ENCODE peak calls at places on chromosomes 11 and 22, in six cellular contexts. One of them, this sample, is unnamed. For H3K4me1, the result is how much of the 10 kb centered on the place peaks cover.

GRCh38 chr11:119335655-119336543 is 1.6 kb downstream of the RNF26 start:
- DNase-seq in mesenchymal stem cell: no peak
- DNase-seq in IMR-90: no peak
- DNase-seq in H1: no peak
- DNase-seq in trophoblast cell: no peak
- DNase-seq in H9: no peak
- DNase-seq in this sample: no peak

GRCh38 chr11:129950319-129951034 is 52.2 kb downstream of the PRDM10 start:
- DNase-seq in H1: no peak
- DNase-seq in IMR-90: peak
- DNase-seq in trophoblast cell: no peak
- DNase-seq in H9: no peak
- DNase-seq in mesenchymal stem cell: peak
- DNase-seq in this sample: no peak

GRCh38 chr11:19430346-19431058 is 189.8 kb upstream of the E2F8 start:
- DNase-seq in mesenchymal stem cell: no peak
- DNase-seq in H1: no peak
- DNase-seq in H9: no peak
- DNase-seq in trophoblast cell: no peak
- DNase-seq in IMR-90: no peak
- DNase-seq in this sample: no peak

GRCh38 chr11:123202155-123202714 is 7.2 kb upstream of the CLMP start:
- DNase-seq in IMR-90: peak
- DNase-seq in mesenchymal stem cell: peak
- DNase-seq in H9: no peak
- DNase-seq in trophoblast cell: peak
- DNase-seq in H1: peak
- DNase-seq in this sample: peak

GRCh38 chr11:113189909-113190667 is 124.3 kb upstream of the TTC12 start:
- DNase-seq in H9: no peak
- DNase-seq in mesenchymal stem cell: peak
- DNase-seq in H1: no peak
- DNase-seq in IMR-90: no peak
- DNase-seq in trophoblast cell: peak
- DNase-seq in this sample: no peak

GRCh38 chr11:57214087-57214395 is 23.0 kb downstream of the APLNR start:
- DNase-seq in IMR-90: peak
- DNase-seq in H9: no peak
- DNase-seq in mesenchymal stem cell: peak
- DNase-seq in H1: no peak
- DNase-seq in trophoblast cell: no peak
- DNase-seq in this sample: peak

GRCh38 chr11:77154381-77155081 is 26.5 kb downstream of the MYO7A start:
- DNase-seq in H1: no peak
- DNase-seq in trophoblast cell: no peak
- DNase-seq in mesenchymal stem cell: no peak
- DNase-seq in IMR-90: no peak
- DNase-seq in H9: no peak
- DNase-seq in this sample: no peak

GRCh38 chr22:36334838-36335603 is 52.7 kb downstream of the MYH9 start:
- DNase-seq in mesenchymal stem cell: peak
- DNase-seq in trophoblast cell: peak
- DNase-seq in H1: no peak
- DNase-seq in H9: no peak
- DNase-seq in IMR-90: peak
- DNase-seq in this sample: no peak

GRCh38 chr11:111406589-111406988 is 27.5 kb upstream of the POU2AF1 start:
- DNase-seq in H1: no peak
- DNase-seq in H9: no peak
- DNase-seq in IMR-90: no peak
- DNase-seq in trophoblast cell: no peak
- DNase-seq in mesenchymal stem cell: no peak
- DNase-seq in this sample: no peak

GRCh38 chr11:75715688-75716087 is 1.9 kb upstream of the MOGAT2 start:
- DNase-seq in trophoblast cell: no peak
- DNase-seq in H1: no peak
- DNase-seq in H9: no peak
- DNase-seq in mesenchymal stem cell: no peak
- DNase-seq in IMR-90: no peak
- DNase-seq in this sample: no peak

GRCh38 chr22:23533771-23534191 is 46.3 kb downstream of the IGLL1 start:
- DNase-seq in H1: no peak
- DNase-seq in mesenchymal stem cell: no peak
- DNase-seq in trophoblast cell: no peak
- DNase-seq in H9: peak
- DNase-seq in IMR-90: no peak
- DNase-seq in this sample: no peak

GRCh38 chr11:118084247-118084646 is 2.5 kb downstream of the SMIM35 start:
- DNase-seq in H9: no peak
- DNase-seq in mesenchymal stem cell: peak
- DNase-seq in trophoblast cell: no peak
- DNase-seq in H1: no peak
- DNase-seq in IMR-90: no peak
- DNase-seq in this sample: no peak

GRCh38 chr11:101043940-101044339 is 85.7 kb downstream of the PGR start:
- DNase-seq in mesenchymal stem cell: no peak
- DNase-seq in H9: no peak
- DNase-seq in IMR-90: no peak
- DNase-seq in trophoblast cell: no peak
- DNase-seq in H1: no peak
- DNase-seq in this sample: no peak

GRCh38 chr22:36991220-36991619 is 28.0 kb downstream of the TST start:
- DNase-seq in IMR-90: no peak
- DNase-seq in mesenchymal stem cell: no peak
- DNase-seq in H1: no peak
- DNase-seq in H9: peak
- DNase-seq in trophoblast cell: no peak
- DNase-seq in this sample: no peak

GRCh38 chr11:1118755-1119275 is 38.9 kb upstream of the MUC5AC start:
- DNase-seq in trophoblast cell: no peak
- DNase-seq in mesenchymal stem cell: no peak
- DNase-seq in H9: no peak
- DNase-seq in H1: no peak
- DNase-seq in IMR-90: no peak
- DNase-seq in this sample: no peak

GRCh38 chr11:75303544-75304224 is 47.8 kb downstream of the ARRB1 start:
- DNase-seq in H1: no peak
- DNase-seq in IMR-90: no peak
- DNase-seq in trophoblast cell: no peak
- DNase-seq in mesenchymal stem cell: no peak
- DNase-seq in H9: peak
- DNase-seq in this sample: no peak

GRCh38 chr11:111696556-111696955 is 69.6 kb downstream of the PPP2R1B start:
- DNase-seq in H9: no peak
- DNase-seq in trophoblast cell: no peak
- DNase-seq in H1: no peak
- DNase-seq in IMR-90: peak
- DNase-seq in mesenchymal stem cell: peak
- DNase-seq in this sample: no peak

GRCh38 chr22:35479359-35479758 is 61.3 kb upstream of the RASD2 start:
- DNase-seq in trophoblast cell: no peak
- DNase-seq in H1: no peak
- DNase-seq in H9: peak
- DNase-seq in IMR-90: no peak
- DNase-seq in mesenchymal stem cell: no peak
- DNase-seq in this sample: no peak

GRCh38 chr11:86068138-86068861 is 584 bp downstream of the PICALM start:
- DNase-seq in IMR-90: no peak
- DNase-seq in H1: peak
- DNase-seq in trophoblast cell: peak
- DNase-seq in mesenchymal stem cell: peak
- DNase-seq in H9: peak
- DNase-seq in this sample: peak

GRCh38 chr11:12526789-12527188 is 147.4 kb upstream of the TEAD1 start:
- DNase-seq in mesenchymal stem cell: peak
- DNase-seq in H1: no peak
- DNase-seq in H9: no peak
- DNase-seq in trophoblast cell: no peak
- DNase-seq in IMR-90: peak
- DNase-seq in this sample: no peak

GRCh38 chr11:23540101-23540561 is 679.9 kb upstream of the CCDC179 start:
- DNase-seq in trophoblast cell: peak
- DNase-seq in H9: peak
- DNase-seq in IMR-90: peak
- DNase-seq in mesenchymal stem cell: peak
- DNase-seq in H1: peak
- DNase-seq in this sample: peak

GRCh38 chr11:45860764-45861510 is 13.7 kb downstream of the CRY2 start:
- DNase-seq in H9: no peak
- DNase-seq in mesenchymal stem cell: no peak
- DNase-seq in trophoblast cell: no peak
- DNase-seq in IMR-90: no peak
- DNase-seq in H1: no peak
- DNase-seq in this sample: no peak

GRCh38 chr11:45860348-45860747 is 13.1 kb downstream of the CRY2 start:
- DNase-seq in H9: no peak
- DNase-seq in H1: no peak
- DNase-seq in mesenchymal stem cell: no peak
- DNase-seq in IMR-90: no peak
- DNase-seq in trophoblast cell: no peak
- DNase-seq in this sample: no peak

GRCh38 chr11:45859661-45860140 is 12.4 kb downstream of the CRY2 start:
- DNase-seq in IMR-90: peak
- DNase-seq in H9: peak
- DNase-seq in mesenchymal stem cell: peak
- DNase-seq in trophoblast cell: peak
- DNase-seq in H1: no peak
- DNase-seq in this sample: no peak

GRCh38 chr11:45857834-45858492 is 10.7 kb downstream of the CRY2 start:
- DNase-seq in H1: no peak
- DNase-seq in mesenchymal stem cell: peak
- DNase-seq in IMR-90: peak
- DNase-seq in trophoblast cell: peak
- DNase-seq in H9: no peak
- DNase-seq in this sample: no peak

DNA sequence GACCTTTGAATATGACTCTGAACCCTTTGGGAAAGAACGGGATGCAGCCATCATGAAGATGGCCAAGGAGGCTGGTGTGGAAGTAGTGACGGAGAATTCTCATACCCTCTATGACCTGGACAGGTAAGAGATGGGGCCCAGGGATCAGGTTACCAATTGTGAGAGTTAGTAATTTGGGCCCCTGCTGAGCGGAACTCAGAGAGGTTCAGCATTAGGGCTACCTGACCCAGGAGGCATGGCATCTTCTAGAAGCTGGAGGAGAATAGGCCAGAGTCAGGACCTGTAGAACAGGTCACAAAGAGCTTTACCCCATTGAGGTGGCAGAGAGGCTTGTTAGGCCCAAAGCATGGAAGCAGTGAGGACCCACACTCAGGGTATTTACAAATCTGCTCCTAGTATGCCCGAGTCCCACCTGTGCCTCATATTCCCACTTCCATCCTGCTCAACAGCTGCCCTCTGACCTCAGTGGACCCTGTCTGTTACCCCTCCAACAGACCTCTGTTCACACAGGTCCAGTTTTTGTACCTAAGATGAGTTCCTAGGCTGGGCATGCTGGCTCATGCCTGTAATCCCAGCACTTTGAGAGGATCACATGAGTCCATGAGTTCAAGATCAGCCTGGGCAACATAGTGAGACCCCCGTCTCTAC is 11.6 kb downstream of the CRY2 start:
- DNase-seq in H9: no peak
- DNase-seq in mesenchymal stem cell: no peak
- DNase-seq in trophoblast cell: no peak
- DNase-seq in H1: no peak
- DNase-seq in IMR-90: no peak
- DNase-seq in this sample: no peak
- H3K4me1 ChIP-seq in H9: under half
- H3K4me1 ChIP-seq in mesenchymal stem cell: under half
- H3K4me1 ChIP-seq in trophoblast cell: under half
- H3K4me1 ChIP-seq in H1: under half
- H3K4me1 ChIP-seq in IMR-90: under half
- H3K4me1 ChIP-seq in this sample: under half

GRCh38 chr11:108019870-108020540 is 11.3 kb downstream of the CUL5 start:
- DNase-seq in H9: no peak
- DNase-seq in IMR-90: peak
- DNase-seq in trophoblast cell: no peak
- DNase-seq in H1: no peak
- DNase-seq in mesenchymal stem cell: peak
- DNase-seq in this sample: no peak
- H3K14ac ChIP-seq in H9: no peak
- H3K14ac ChIP-seq in IMR-90: no peak
- H3K14ac ChIP-seq in trophoblast cell: no peak
- H3K14ac ChIP-seq in H1: no peak
- H3K14ac ChIP-seq in mesenchymal stem cell: no peak
- H3K14ac ChIP-seq in this sample: no peak

GRCh38 chr11:62166371-62166770 is 23.6 kb upstream of the SCGB1D1 start:
- DNase-seq in H9: no peak
- DNase-seq in IMR-90: no peak
- DNase-seq in trophoblast cell: no peak
- DNase-seq in mesenchymal stem cell: no peak
- DNase-seq in H1: no peak
- DNase-seq in this sample: no peak

GRCh38 chr11:62169448-62169847 is 20.6 kb upstream of the SCGB1D1 start:
- DNase-seq in trophoblast cell: no peak
- DNase-seq in H9: no peak
- DNase-seq in mesenchymal stem cell: no peak
- DNase-seq in IMR-90: no peak
- DNase-seq in H1: no peak
- DNase-seq in this sample: no peak

GRCh38 chr11:62171261-62171723 is 18.7 kb upstream of the SCGB1D1 start:
- DNase-seq in IMR-90: peak
- DNase-seq in H1: peak
- DNase-seq in mesenchymal stem cell: peak
- DNase-seq in H9: peak
- DNase-seq in trophoblast cell: peak
- DNase-seq in this sample: peak

DNA sequence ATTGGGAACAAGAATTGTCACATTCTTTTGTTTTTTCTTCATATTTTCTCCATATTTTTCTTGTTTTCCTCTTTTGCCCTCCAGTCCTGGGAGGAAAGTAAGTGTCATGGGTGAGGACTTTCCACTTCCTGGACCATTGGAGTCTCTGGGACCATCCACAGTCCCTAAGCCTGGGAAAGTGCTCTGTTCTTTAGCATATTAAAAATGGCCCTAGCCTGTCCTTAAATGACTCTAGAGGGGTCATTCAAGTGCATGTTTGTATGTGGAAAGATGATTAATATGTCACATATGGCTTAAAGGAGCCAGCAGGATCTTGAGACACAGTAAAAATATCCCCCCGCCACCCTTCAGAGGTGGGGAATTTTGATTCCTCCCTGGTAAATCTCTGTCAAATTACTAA is 20.1 kb upstream of the SCGB1D1 start:
- DNase-seq in mesenchymal stem cell: no peak
- DNase-seq in H1: no peak
- DNase-seq in H9: no peak
- DNase-seq in trophoblast cell: peak
- DNase-seq in IMR-90: no peak
- DNase-seq in this sample: no peak
- H3K4me1 ChIP-seq in mesenchymal stem cell: under half
- H3K4me1 ChIP-seq in H1: under half
- H3K4me1 ChIP-seq in H9: under half
- H3K4me1 ChIP-seq in trophoblast cell: under half
- H3K4me1 ChIP-seq in IMR-90: under half
- H3K4me1 ChIP-seq in this sample: under half

DNA sequence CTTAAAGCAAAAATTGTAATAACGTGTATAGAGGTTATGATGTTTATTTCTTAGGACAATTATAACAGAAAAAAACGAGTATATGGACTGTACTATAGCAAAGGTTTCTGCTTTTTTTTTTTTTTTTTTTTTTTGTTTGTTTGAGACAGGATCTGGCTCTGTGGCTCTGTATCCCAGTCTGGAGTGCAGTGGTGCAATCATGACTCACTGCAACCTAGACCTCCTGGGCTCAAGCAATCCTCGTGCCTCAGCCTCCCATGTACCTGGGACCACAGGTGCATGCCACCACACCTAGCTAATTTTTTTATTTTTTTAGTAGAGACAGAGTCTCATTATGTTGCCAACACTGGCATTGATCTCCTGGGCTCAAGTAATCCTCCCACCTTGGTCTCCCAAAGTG is 39.2 kb downstream of the ZFTA start:
- DNase-seq in IMR-90: no peak
- DNase-seq in H9: no peak
- DNase-seq in H1: no peak
- DNase-seq in trophoblast cell: peak
- DNase-seq in mesenchymal stem cell: no peak
- DNase-seq in this sample: no peak
- H3K14ac ChIP-seq in IMR-90: no peak
- H3K14ac ChIP-seq in H9: no peak
- H3K14ac ChIP-seq in H1: no peak
- H3K14ac ChIP-seq in trophoblast cell: no peak
- H3K14ac ChIP-seq in mesenchymal stem cell: no peak
- H3K14ac ChIP-seq in this sample: no peak